ENCODE peak calls at places on chromosomes 13 and 19, in four cellular contexts. One of them, this sample, is unnamed.

GRCh38 chr13:106197506-106197905 is 338.0 kb downstream of the EFNB2 start:
- DNase-seq in non-pigmented ciliary epithelial cell: no peak
- DNase-seq in iris pigment epithelial cell: no peak
- DNase-seq in T follicular helper cell: no peak
- DNase-seq in this sample: no peak

GRCh38 chr13:27024062-27024461 is 147.5 kb downstream of the USP12 start:
- DNase-seq in non-pigmented ciliary epithelial cell: no peak
- DNase-seq in iris pigment epithelial cell: no peak
- DNase-seq in T follicular helper cell: no peak
- DNase-seq in this sample: no peak

GRCh38 chr19:2634228-2634951 is 68.1 kb downstream of the GNG7 start:
- DNase-seq in non-pigmented ciliary epithelial cell: no peak
- DNase-seq in iris pigment epithelial cell: peak
- DNase-seq in T follicular helper cell: no peak
- DNase-seq in this sample: no peak

GRCh38 chr13:40480915-40481525 is 185.4 kb downstream of the FOXO1 start:
- DNase-seq in non-pigmented ciliary epithelial cell: no peak
- DNase-seq in iris pigment epithelial cell: no peak
- DNase-seq in T follicular helper cell: no peak
- DNase-seq in this sample: no peak

GRCh38 chr19:18091217-18091608 is 4.5 kb upstream of the IL12RB1 start:
- DNase-seq in non-pigmented ciliary epithelial cell: no peak
- DNase-seq in iris pigment epithelial cell: no peak
- DNase-seq in T follicular helper cell: peak
- DNase-seq in this sample: peak

GRCh38 chr13:48730971-48731658 is 77.4 kb downstream of the CYSLTR2 start:
- DNase-seq in non-pigmented ciliary epithelial cell: peak
- DNase-seq in iris pigment epithelial cell: peak
- DNase-seq in T follicular helper cell: no peak
- DNase-seq in this sample: no peak

GRCh38 chr19:35171730-35172129 is 17.2 kb downstream of the FXYD5 start:
- DNase-seq in non-pigmented ciliary epithelial cell: no peak
- DNase-seq in iris pigment epithelial cell: no peak
- DNase-seq in T follicular helper cell: no peak
- DNase-seq in this sample: no peak

GRCh38 chr19:959935-960502 is 24.1 kb upstream of the WDR18 start:
- DNase-seq in non-pigmented ciliary epithelial cell: no peak
- DNase-seq in iris pigment epithelial cell: no peak
- DNase-seq in T follicular helper cell: no peak
- DNase-seq in this sample: no peak

GRCh38 chr19:7857727-7858701 is 16.2 kb downstream of the PRR36 start:
- DNase-seq in non-pigmented ciliary epithelial cell: no peak
- DNase-seq in iris pigment epithelial cell: no peak
- DNase-seq in T follicular helper cell: no peak
- DNase-seq in this sample: no peak

GRCh38 chr19:12880551-12881171 is 588 bp downstream of the DNASE2 start:
- DNase-seq in non-pigmented ciliary epithelial cell: no peak
- DNase-seq in iris pigment epithelial cell: no peak
- DNase-seq in T follicular helper cell: no peak
- DNase-seq in this sample: no peak

GRCh38 chr19:37914908-37915307 is 7.9 kb downstream of the SIPA1L3 start:
- DNase-seq in non-pigmented ciliary epithelial cell: no peak
- DNase-seq in iris pigment epithelial cell: no peak
- DNase-seq in T follicular helper cell: no peak
- DNase-seq in this sample: no peak

GRCh38 chr19:35000647-35001501 is 751 bp downstream of the GRAMD1A start:
- DNase-seq in non-pigmented ciliary epithelial cell: no peak
- DNase-seq in iris pigment epithelial cell: peak
- DNase-seq in T follicular helper cell: peak
- DNase-seq in this sample: no peak

GRCh38 chr19:3982701-3983541 is 2.3 kb downstream of the EEF2 start:
- DNase-seq in non-pigmented ciliary epithelial cell: no peak
- DNase-seq in iris pigment epithelial cell: peak
- DNase-seq in T follicular helper cell: no peak
- DNase-seq in this sample: no peak

GRCh38 chr13:69820180-69820579 is 287.4 kb upstream of the ATXN8OS start:
- DNase-seq in non-pigmented ciliary epithelial cell: no peak
- DNase-seq in iris pigment epithelial cell: no peak
- DNase-seq in T follicular helper cell: no peak
- DNase-seq in this sample: no peak